ENCODE peak calls at places on chromosome 17, in eight cellular contexts. C, Z, S, T, Y, L, F and I are unnamed samples.

GRCh38 chr17:3594056-3594810 is 15.0 kb downstream of the TRPV1 start:
- DNase-seq in L (no peak), S (no peak), T (no peak), Z (peak), C (no peak), Y (no peak), F (no peak), I (no peak)

GRCh38 chr17:20116683-20117309 is 107.6 kb downstream of the SPECC1 start:
- DNase-seq in Y (peak), L (peak), S (no peak), Z (no peak), F (peak), T (peak), C (peak), I (peak)

GRCh38 chr17:80164185-80164584 is 5.6 kb upstream of the CARD14 start:
- DNase-seq in C (no peak), T (no peak), Z (no peak), Y (no peak), F (no peak), S (no peak), L (no peak), I (no peak)

GRCh38 chr17:56985371-56986162 is 7.6 kb downstream of the SCPEP1 start:
- DNase-seq in Y (no peak), S (no peak), Z (no peak), C (no peak), T (no peak), F (no peak), L (no peak), I (no peak)

GRCh38 chr17:29154516-29155234 is 25.5 kb downstream of the MYO18A start:
- DNase-seq in Y (no peak), S (no peak), C (no peak), T (no peak), L (no peak), F (no peak), Z (no peak), I (no peak)

GRCh38 chr17:51351890-51352289 is 91.5 kb downstream of the UTP18 start:
- DNase-seq in L (no peak), F (no peak), T (no peak), S (no peak), Z (no peak), Y (no peak), C (no peak), I (no peak)

GRCh38 chr17:80877095-80877828 is 114.4 kb upstream of the CHMP6 start:
- DNase-seq in T (no peak), F (peak), Y (no peak), Z (no peak), S (no peak), C (peak), L (peak), I (no peak)

GRCh38 chr17:236641-237405 is 55.4 kb upstream of the DOC2B start:
- DNase-seq in Z (no peak), L (no peak), C (no peak), S (no peak), Y (no peak), T (peak), F (no peak), I (no peak)

GRCh38 chr17:2949469-2950044 is 113.8 kb downstream of the OR1D5 start:
- DNase-seq in C (no peak), F (no peak), Y (no peak), S (no peak), Z (no peak), L (no peak), T (no peak), I (no peak)

GRCh38 chr17:57486416-57486815 is 230.1 kb downstream of the MSI2 start:
- DNase-seq in F (no peak), C (no peak), S (no peak), Z (no peak), Y (no peak), T (no peak), L (no peak), I (no peak)

GRCh38 chr17:49101054-49101534 is 31.5 kb upstream of the B4GALNT2 start:
- DNase-seq in Y (no peak), S (no peak), T (peak), C (no peak), L (no peak), Z (no peak), F (no peak), I (no peak)

GRCh38 chr17:78805301-78805700 is 23.2 kb upstream of the CYTH1 start:
- DNase-seq in C (no peak), Y (no peak), T (no peak), S (no peak), F (no peak), L (no peak), Z (no peak), I (no peak)

GRCh38 chr17:7987112-7987893 is 15.1 kb upstream of the GUCY2D start:
- DNase-seq in S (no peak), L (no peak), Z (no peak), C (no peak), T (no peak), Y (no peak), F (no peak), I (no peak)